ENCODE peak calls at places on chromosomes 5 and 9, in nine cellular contexts. M is GDM1; B is activated CD4-positive, alpha-beta T cell treated with anti-CD3 and anti-CD28 coated beads for 24 hours; G is activated T-cell treated with anti-CD3 and anti-CD28 coated beads, Interleukin-2, amount 50 U/mL, for 48 hours; E is adrenal gland; K is AG08395; Q is amniotic stem cell; F is mammary epithelial cell; X is glomerular endothelial cell. O is an unnamed sample.

GRCh38 chr9:113499876-113500497 is 36.5 kb downstream of the RGS3 start:
- DNase-seq in M (no peak), B (no peak), G (no peak), E (no peak), K (no peak), Q (no peak), F (no peak), X (no peak), O (no peak)

GRCh38 chr5:94522099-94522498 is 96.3 kb downstream of the KIAA0825 start:
- DNase-seq in M (no peak), B (no peak), G (no peak), E (no peak), K (no peak), Q (no peak), F (no peak), X (no peak), O (no peak)

GRCh38 chr9:116391306-116391900 is 237.8 kb downstream of the PAPPA start:
- DNase-seq in M (no peak), B (no peak), G (no peak), E (no peak), K (peak; percentile 82), Q (no peak), F (peak; percentile 91), X (no peak), O (no peak)

GRCh38 chr5:137668574-137669093 is 67.3 kb downstream of the KLHL3 start:
- DNase-seq in M (no peak), B (no peak), G (no peak), E (no peak), K (no peak), Q (no peak), F (no peak), X (no peak), O (peak; percentile 60)

GRCh38 chr5:168339151-168340140 is 48.0 kb downstream of the WWC1 start:
- DNase-seq in M (no peak), B (no peak), G (no peak), E (no peak), K (no peak), Q (no peak), F (no peak), X (no peak), O (no peak)

GRCh38 chr5:68476854-68477253 is 261.3 kb downstream of the PIK3R1 start:
- DNase-seq in M (no peak), B (no peak), G (no peak), E (no peak), K (no peak), Q (no peak), F (no peak), X (no peak), O (no peak)

GRCh38 chr9:122382901-122383850 is 12.4 kb downstream of the PTGS1 start:
- DNase-seq in M (no peak), B (no peak), G (no peak), E (peak; percentile 36), K (peak; percentile 71), Q (no peak), F (no peak), X (no peak), O (no peak)

GRCh38 chr5:125413861-125414260 is 667.4 kb upstream of the ZNF608 start:
- DNase-seq in M (no peak), B (no peak), G (no peak), E (no peak), K (no peak), Q (no peak), F (no peak), X (no peak), O (no peak)

GRCh38 chr9:135752281-135753204 is 50.6 kb downstream of the KCNT1 start:
- DNase-seq in M (no peak), B (no peak), G (no peak), E (no peak), K (no peak), Q (no peak), F (no peak), X (no peak), O (no peak)

GRCh38 chr9:20808002-20808401 is 123.9 kb downstream of the FOCAD start:
- DNase-seq in M (no peak), B (no peak), G (no peak), E (no peak), K (no peak), Q (no peak), F (no peak), X (no peak), O (no peak)

GRCh38 chr9:10876333-10876732 is 263.5 kb upstream of the PTPRD start:
- DNase-seq in M (no peak), B (no peak), G (no peak), E (no peak), K (no peak), Q (no peak), F (no peak), X (peak; percentile 9), O (no peak)

GRCh38 chr5:27171696-27172362 is 133.4 kb upstream of the CDH9 start:
- DNase-seq in M (peak; percentile 7), B (no peak), G (no peak), E (peak; percentile 64), K (no peak), Q (no peak), F (no peak), X (no peak), O (no peak)

GRCh38 chr9:79524266-79524665 is 47.5 kb upstream of the TLE4 start:
- DNase-seq in M (no peak), B (no peak), G (no peak), E (no peak), K (peak; percentile 22), Q (no peak), F (peak; percentile 34), X (no peak), O (no peak)

GRCh38 chr9:114516913-114517312 is 11.6 kb upstream of the WHRN start:
- DNase-seq in M (no peak), B (no peak), G (no peak), E (no peak), K (peak; percentile 77), Q (no peak), F (peak; percentile 82), X (no peak), O (no peak)

GRCh38 chr5:74232281-74232680 is 408.2 kb downstream of the ENC1 start:
- DNase-seq in M (no peak), B (no peak), G (peak; percentile 28), E (no peak), K (peak; percentile 88), Q (peak; percentile 48), F (peak; percentile 99), X (no peak), O (no peak)

GRCh38 chr5:14830210-14831005 is 41.2 kb downstream of the ANKH start:
- DNase-seq in M (no peak), B (no peak), G (no peak), E (no peak), K (no peak), Q (no peak), F (peak; percentile 12), X (no peak), O (no peak)

GRCh38 chr5:159208508-159209437 is 580 bp downstream of the RNF145 start:
- DNase-seq in M (no peak), B (peak; percentile 7), G (no peak), E (peak; percentile 59), K (peak; percentile 40), Q (no peak), F (no peak), X (no peak), O (no peak)

GRCh38 chr9:16787724-16788123 is 82.7 kb downstream of the BNC2 start:
- DNase-seq in M (no peak), B (no peak), G (no peak), E (no peak), K (peak; percentile 11), Q (no peak), F (no peak), X (no peak), O (no peak)

GRCh38 chr5:113163328-113163727 is 186.7 kb downstream of the DCP2 start:
- DNase-seq in M (no peak), B (no peak), G (no peak), E (no peak), K (no peak), Q (no peak), F (peak; percentile 64), X (peak; percentile 29), O (no peak)

GRCh38 chr5:133983674-133984073 is 15.2 kb upstream of the C5orf15 start:
- DNase-seq in M (no peak), B (no peak), G (no peak), E (peak; percentile 44), K (no peak), Q (no peak), F (no peak), X (no peak), O (no peak)

GRCh38 chr5:91219803-91220371 is 163.2 kb downstream of the ARRDC3 start:
- DNase-seq in M (peak; percentile 7), B (no peak), G (peak; percentile 33), E (peak; percentile 65), K (peak; percentile 20), Q (no peak), F (no peak), X (peak; percentile 29), O (no peak)

GRCh38 chr9:131697097-131697496 is 42.8 kb downstream of the RAPGEF1 start:
- DNase-seq in M (no peak), B (no peak), G (no peak), E (peak; percentile 92), K (no peak), Q (no peak), F (no peak), X (no peak), O (no peak)

GRCh38 chr5:145792840-145793239 is 42.3 kb downstream of the PRELID2 start:
- DNase-seq in M (no peak), B (no peak), G (no peak), E (no peak), K (no peak), Q (no peak), F (no peak), X (no peak), O (no peak)

GRCh38 chr5:5304361-5305035 is 118.0 kb upstream of the ICE1 start:
- DNase-seq in M (no peak), B (no peak), G (no peak), E (no peak), K (no peak), Q (no peak), F (peak; percentile 3), X (no peak), O (no peak)

GRCh38 chr9:21708846-21709245 is 93.6 kb upstream of the MTAP start:
- DNase-seq in M (no peak), B (no peak), G (no peak), E (no peak), K (no peak), Q (no peak), F (no peak), X (no peak), O (no peak)

O was measured in esophagus muscularis mucosa.